ENCODE peak calls at places on chromosomes 6 and 20, in six cellular contexts. J is testis; C is CD4-positive, CD25-positive, alpha-beta regulatory T cell; G is WERI-Rb-1; Z is uterus; T is esophagus squamous epithelium. N is an unnamed sample.

GRCh38 chr6:137678451-137678850 is 184.3 kb upstream of the OLIG3 start:
- DNase-seq in T (no peak), C (no peak), J (no peak), Z (no peak), G (no peak), N (no peak)

GRCh38 chr6:30744054-30744805 is at the start of gene IER3:
- DNase-seq in C (peak), Z (peak), T (no peak), J (peak), G (no peak), N (peak)

GRCh38 chr6:327538-328183 is 35.4 kb downstream of the DUSP22 start:
- DNase-seq in T (no peak), C (no peak), G (no peak), Z (no peak), J (no peak), N (no peak)

GRCh38 chr6:151292974-151293373 is 53.2 kb downstream of the AKAP12 start:
- DNase-seq in G (no peak), J (no peak), C (no peak), Z (no peak), T (no peak), N (no peak)

GRCh38 chr20:12395404-12396159 is 477.9 kb downstream of the BTBD3 start:
- DNase-seq in Z (no peak), G (no peak), J (no peak), T (no peak), C (no peak), N (no peak)

GRCh38 chr6:97497713-97498331 is 214.8 kb upstream of the MMS22L start:
- DNase-seq in G (peak), Z (peak), T (peak), J (peak), C (peak), N (peak)

GRCh38 chr20:44173116-44173515 is 13.9 kb downstream of the JPH2 start:
- DNase-seq in T (no peak), G (no peak), J (no peak), C (no peak), Z (peak), N (no peak)

GRCh38 chr6:157867155-157867559 is 44.1 kb downstream of the SNX9 start:
- DNase-seq in T (no peak), Z (no peak), C (peak), G (no peak), J (no peak), N (no peak)

GRCh38 chr6:1223312-1223603 is 88.6 kb upstream of the FOXQ1 start:
- DNase-seq in G (no peak), T (no peak), C (no peak), Z (no peak), J (peak), N (peak)

GRCh38 chr6:105210932-105211531 is 31.2 kb upstream of the POPDC3 start:
- DNase-seq in J (no peak), Z (no peak), G (no peak), C (no peak), T (no peak), N (no peak)

GRCh38 chr6:21355638-21356037 is 237.9 kb upstream of the SOX4 start:
- DNase-seq in T (no peak), Z (no peak), C (no peak), G (no peak), J (no peak), N (no peak)
- H3K27ac ChIP-seq in T (no peak), Z (no peak), C (no peak), G (no peak), J (no peak), N (no peak)

GRCh38 chr20:32019156-32019510 is 8.9 kb downstream of the CCM2L start:
- DNase-seq in J (no peak), Z (no peak), T (no peak), G (peak), C (no peak), N (no peak)
- H3K4me3 ChIP-seq in J (peak), Z (no peak), T (peak), G (peak), C (no peak), N (no peak)

DNA sequence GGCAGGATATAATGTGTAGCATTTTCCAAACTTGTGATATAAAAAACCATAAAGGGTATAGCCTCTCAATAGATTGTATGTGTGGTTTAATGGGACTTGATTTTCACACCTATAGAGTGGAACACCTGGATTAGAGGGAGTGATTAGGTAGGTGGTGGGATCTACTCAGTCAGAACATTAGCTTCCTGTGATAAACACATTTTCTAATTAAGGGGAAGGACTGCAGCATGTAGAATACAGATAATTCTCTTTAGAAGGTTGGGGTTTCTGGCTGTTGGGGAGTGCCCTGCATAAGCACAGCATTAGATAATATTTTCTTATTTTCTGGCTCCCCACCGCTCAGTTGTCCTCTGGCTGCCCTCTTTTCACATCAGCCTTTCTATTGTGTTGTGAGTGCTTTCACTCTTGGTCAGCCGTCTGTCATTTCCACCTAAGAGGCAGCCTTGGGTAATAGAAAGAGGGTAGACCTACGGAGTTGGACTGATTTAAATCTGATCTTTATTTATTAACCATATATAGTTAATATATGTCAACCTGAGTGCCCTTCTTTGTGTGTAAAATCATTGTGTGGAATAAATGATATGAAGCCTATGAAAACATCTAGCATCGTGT is 8.0 kb downstream of the CSE1L start:
- DNase-seq in Z (no peak), G (no peak), C (no peak), T (no peak), J (no peak), N (no peak)
- H3K27ac ChIP-seq in Z (no peak), G (no peak), C (no peak), T (no peak), J (no peak), N (no peak)

DNA sequence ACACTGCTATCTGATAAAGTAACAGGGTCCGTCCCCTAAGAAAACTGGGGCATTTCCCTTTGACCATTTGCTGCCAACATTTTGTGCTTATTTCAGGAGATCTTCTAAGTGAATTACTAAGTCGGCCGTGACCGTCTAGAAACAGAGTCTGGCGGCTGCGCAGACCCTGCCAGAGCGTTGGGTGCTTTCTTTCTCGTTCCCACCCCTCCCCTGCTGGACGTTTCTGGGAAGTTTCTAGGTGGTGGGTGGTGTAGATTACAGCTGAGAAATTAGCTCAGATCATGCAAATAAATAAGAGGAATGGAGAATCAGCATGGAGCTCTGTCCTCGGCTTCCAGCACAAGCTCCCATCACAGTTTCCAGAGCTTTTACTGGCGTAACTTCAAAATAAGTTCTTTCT is 128.0 kb downstream of the MYLK4 start:
- DNase-seq in T (no peak), C (no peak), J (no peak), G (no peak), Z (no peak), N (peak)
- H3K4me3 ChIP-seq in T (no peak), C (no peak), J (no peak), G (no peak), Z (no peak), N (no peak)

GRCh38 chr20:63978319-63979220 is 872 bp downstream of the SAMD10 start:
- DNase-seq in T (no peak), G (peak), C (peak), Z (peak), J (peak), N (peak)

GRCh38 chr20:63979221-63979548 is 257 bp downstream of the SAMD10 start:
- DNase-seq in T (no peak), Z (no peak), G (no peak), J (no peak), C (no peak), N (no peak)

GRCh38 chr20:63979549-63980316 is at the start of gene SAMD10:
- DNase-seq in J (peak), G (no peak), T (no peak), C (peak), Z (peak), N (peak)

GRCh38 chr20:63980806-63981728 is at the start of gene PRPF6:
- DNase-seq in Z (peak), J (peak), C (peak), G (peak), T (peak), N (peak)

GRCh38 chr20:63980317-63980805 is 571 bp upstream of the PRPF6 start:
- DNase-seq in G (no peak), J (no peak), C (no peak), Z (no peak), T (no peak), N (no peak)
- H3K27ac ChIP-seq in G (peak), J (no peak), C (peak), Z (no peak), T (peak), N (peak)

DNA sequence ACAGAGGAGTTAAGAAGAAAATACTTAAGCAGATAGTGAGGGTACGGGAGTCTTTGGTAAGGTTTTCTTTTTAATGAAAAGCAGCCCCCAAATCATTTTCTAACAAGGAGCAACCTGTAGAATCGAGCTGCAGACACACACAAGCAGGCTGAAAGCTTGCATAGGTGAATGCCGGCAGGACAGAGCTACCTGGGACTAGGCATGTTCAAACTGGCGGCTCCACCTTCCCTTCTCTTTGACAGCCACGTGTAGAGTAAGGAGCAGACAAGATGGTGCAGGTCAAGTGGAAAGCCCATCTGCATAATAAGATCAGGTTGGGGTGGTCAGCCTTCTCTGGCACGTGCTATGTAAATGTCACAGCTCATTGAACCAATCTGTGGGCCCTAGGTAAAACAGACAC is 1292.4 kb downstream of the EPHA7 start:
- DNase-seq in T (no peak), C (no peak), G (no peak), Z (no peak), J (no peak), N (no peak)
- H3K4me3 ChIP-seq in T (no peak), C (no peak), G (no peak), Z (no peak), J (no peak), N (no peak)

GRCh38 chr6:37020426-37021211 is 15.2 kb downstream of the FGD2 start:
- DNase-seq in G (no peak), Z (no peak), J (no peak), T (no peak), C (no peak), N (no peak)

GRCh38 chr6:37018152-37019064 is 13.0 kb downstream of the FGD2 start:
- DNase-seq in C (peak), G (peak), Z (peak), T (peak), J (peak), N (peak)

GRCh38 chr6:37017606-37018005 is 12.2 kb downstream of the FGD2 start:
- DNase-seq in T (no peak), Z (no peak), C (no peak), J (no peak), G (no peak), N (no peak)

GRCh38 chr6:37016995-37017394 is 11.5 kb downstream of the FGD2 start:
- DNase-seq in C (no peak), T (no peak), G (no peak), Z (no peak), J (no peak), N (no peak)

DNA sequence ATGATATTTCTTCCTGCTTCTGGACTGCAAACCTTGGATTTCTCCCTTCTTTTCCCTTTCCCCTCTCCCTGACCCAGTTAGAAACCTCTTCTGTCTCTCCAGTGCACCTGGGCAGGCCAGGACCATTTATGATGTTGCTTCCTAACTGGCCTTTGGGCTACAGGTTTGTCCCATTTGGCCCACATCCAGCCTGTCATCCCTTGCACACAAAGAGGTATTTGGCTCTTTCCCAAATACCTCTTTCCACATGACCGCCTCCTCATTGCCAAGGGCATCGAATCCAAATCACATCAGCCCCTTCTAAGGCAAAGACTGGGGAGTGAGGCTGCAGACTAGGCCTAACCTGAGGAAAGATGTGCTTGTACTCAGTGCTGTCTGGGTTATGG is 13.6 kb downstream of the FGD2 start:
- DNase-seq in G (no peak), J (no peak), T (no peak), Z (no peak), C (no peak), N (peak)
- H3K27ac ChIP-seq in G (no peak), J (no peak), T (peak), Z (no peak), C (no peak), N (peak)